ENCODE peak calls at places on chromosomes 6 and 20, in six cellular contexts. J is activated T-helper 9 cell treated with anti-CD3 and anti-CD28 coated beads, Interleukin-2, amount 50 U/mL, for 16 hours; L is mesenteric fat pad; V is GM04504; T is effector memory CD4-positive, alpha-beta T cell; N is HCEC 1CT. W is an unnamed sample.

GRCh38 chr6:57162008-57162407 is 10.1 kb upstream of the BAG2 start:
- DNase-seq in J (no peak), V (no peak), T (no peak), L (no peak), N (peak), W (no peak)

GRCh38 chr6:18444176-18444575 is 57.0 kb downstream of the RNF144B start:
- DNase-seq in N (no peak), T (no peak), L (no peak), J (no peak), V (no peak), W (no peak)

GRCh38 chr6:35691027-35691824 is 2.5 kb upstream of the FKBP5 start:
- DNase-seq in L (peak), V (peak), N (peak), T (no peak), J (no peak), W (no peak)

GRCh38 chr6:157322792-157323113 is 566 bp downstream of the TMEM242 start:
- DNase-seq in L (no peak), T (no peak), J (no peak), V (no peak), N (no peak), W (no peak)

GRCh38 chr6:125746731-125747588 is 2.5 kb upstream of the HEY2 start:
- DNase-seq in J (peak), V (no peak), N (peak), L (no peak), T (peak), W (peak)

GRCh38 chr20:4522310-4522709 is 199.4 kb upstream of the PRND start:
- DNase-seq in J (no peak), N (no peak), L (no peak), V (no peak), T (no peak), W (no peak)

GRCh38 chr6:74534485-74535211 is 671.2 kb downstream of the COL12A1 start:
- DNase-seq in J (no peak), L (no peak), T (no peak), V (peak), N (peak), W (no peak)

GRCh38 chr6:107179004-107179403 is 63.7 kb upstream of the BEND3 start:
- DNase-seq in N (peak), V (no peak), L (no peak), T (no peak), J (no peak), W (no peak)

GRCh38 chr20:44324343-44324742 is 12.5 kb upstream of the R3HDML start:
- DNase-seq in J (no peak), L (no peak), N (peak), V (no peak), T (no peak), W (no peak)

GRCh38 chr6:139230421-139230840 is 61.4 kb downstream of the TXLNB start:
- DNase-seq in T (no peak), N (peak), V (no peak), J (no peak), L (no peak), W (no peak)

GRCh38 chr6:48068326-48069191 is 42.4 kb downstream of the PTCHD4 start:
- DNase-seq in T (no peak), V (no peak), J (no peak), N (no peak), L (no peak), W (peak)

GRCh38 chr6:151402228-151402627 is 10.9 kb upstream of the ZBTB2 start:
- DNase-seq in T (no peak), V (no peak), J (no peak), N (no peak), L (no peak), W (no peak)

GRCh38 chr6:50707652-50708325 is 5.5 kb upstream of the TFAP2D start:
- DNase-seq in T (no peak), L (no peak), J (no peak), N (no peak), V (no peak), W (no peak)

GRCh38 chr20:17227669-17228623 is 1.1 kb downstream of the PCSK2 start:
- DNase-seq in V (no peak), T (no peak), N (no peak), L (no peak), J (no peak), W (peak)

GRCh38 chr6:117653949-117654348 is 21.3 kb upstream of the NUS1 start:
- DNase-seq in L (no peak), T (no peak), J (no peak), V (no peak), N (no peak), W (no peak)

GRCh38 chr20:21508230-21509078 is 5.4 kb downstream of the NKX2-2 start:
- DNase-seq in V (no peak), J (no peak), L (no peak), T (no peak), N (no peak), W (no peak)

GRCh38 chr6:20317430-20317829 is 84.2 kb upstream of the E2F3 start:
- DNase-seq in N (no peak), V (no peak), T (no peak), L (no peak), J (no peak), W (no peak)

W was measured in cerebellum.